ENCODE peak calls at places on chromosomes 4 and X, in five cellular contexts. H is AG09319, K is cardiac muscle cell, Q is BE2C, S is OCI-LY7. R is an unnamed sample.

GRCh38 chr4:53586121-53586816 is 5.0 kb downstream of the LNX1 start:
- DNase-seq in Q (no peak), S (no peak), H (peak), K (peak), R (no peak)

GRCh38 chr4:6393066-6393465 is 79.3 kb downstream of the PPP2R2C start:
- DNase-seq in S (no peak), Q (no peak), K (no peak), H (no peak), R (no peak)

GRCh38 chrX:23127586-23127985 is 127.8 kb downstream of the DDX53 start:
- DNase-seq in S (no peak), K (no peak), H (no peak), Q (no peak), R (no peak)

GRCh38 chrX:69085826-69086225 is 79.4 kb downstream of the PJA1 start:
- DNase-seq in Q (no peak), H (no peak), K (no peak), S (no peak), R (no peak)

GRCh38 chr4:6316461-6317003 is 46.9 kb downstream of the WFS1 start:
- DNase-seq in K (no peak), S (no peak), Q (no peak), H (no peak), R (no peak)

GRCh38 chr4:40998680-40999358 is 215.5 kb downstream of the APBB2 start:
- DNase-seq in S (peak), K (peak), Q (no peak), H (no peak), R (no peak)

GRCh38 chrX:11406109-11406755 is 113.0 kb downstream of the AMELX start:
- DNase-seq in S (no peak), K (peak), H (no peak), Q (no peak), R (no peak)

GRCh38 chr4:6472008-6472386 is 417 bp downstream of the PPP2R2C start:
- DNase-seq in S (no peak), H (no peak), K (no peak), Q (no peak), R (peak)

GRCh38 chrX:133607419-133608348 is 192.4 kb upstream of the GPC4 start:
- DNase-seq in K (no peak), H (no peak), Q (no peak), S (no peak), R (no peak)

GRCh38 chr4:4860381-4860802 is 927 bp downstream of the MSX1 start:
- DNase-seq in K (peak), Q (no peak), S (no peak), H (no peak), R (no peak)

GRCh38 chr4:44487341-44487740 is 38.7 kb upstream of the KCTD8 start:
- DNase-seq in H (no peak), S (no peak), Q (no peak), K (no peak), R (no peak)

GRCh38 chr4:147307896-147308680 is 172.8 kb upstream of the EDNRA start:
- DNase-seq in Q (no peak), K (no peak), H (no peak), S (no peak), R (no peak)

GRCh38 chr4:109072595-109072994 is 229.9 kb downstream of the COL25A1 start:
- DNase-seq in Q (no peak), K (peak), S (no peak), H (peak), R (no peak)

GRCh38 chrX:153491351-153492152 is 3.2 kb upstream of the BGN start:
- DNase-seq in K (no peak), S (no peak), Q (no peak), H (no peak), R (no peak)

GRCh38 chr4:133641191-133641590 is 492.1 kb downstream of the PCDH10 start:
- DNase-seq in S (no peak), K (no peak), H (no peak), Q (no peak), R (no peak)

GRCh38 chr4:128161138-128161537 is 100.0 kb downstream of the LARP1B start:
- DNase-seq in S (no peak), Q (no peak), K (no peak), H (no peak), R (no peak)

GRCh38 chrX:2176733-2177132 is 324.0 kb downstream of the DHRSX start:
- DNase-seq in S (no peak), Q (no peak), H (no peak), K (no peak), R (no peak)

GRCh38 chrX:101550825-101551767 is 749 bp downstream of the ARMCX1 start:
- DNase-seq in Q (peak), S (no peak), K (peak), H (no peak), R (no peak)

GRCh38 chr4:57187241-57187640 is 77.1 kb upstream of the IGFBP7 start:
- DNase-seq in H (no peak), Q (no peak), K (peak), S (no peak), R (no peak)

GRCh38 chrX:3076416-3076991 is 35.2 kb downstream of the ARSF start:
- DNase-seq in H (no peak), Q (no peak), S (no peak), K (no peak), R (no peak)

GRCh38 chrX:1416965-1417760 is 25.2 kb upstream of the SLC25A6 start:
- DNase-seq in K (no peak), Q (no peak), H (no peak), S (no peak), R (no peak)

GRCh38 chr4:8274772-8275241 is 5.3 kb downstream of the HTRA3 start:
- DNase-seq in H (peak), K (peak), S (no peak), Q (peak), R (no peak)

GRCh38 chrX:97332963-97333362 is 449.3 kb downstream of the RPA4 start:
- DNase-seq in K (peak), S (no peak), Q (no peak), H (no peak), R (no peak)

GRCh38 chr4:23945521-23946017 is 55.7 kb upstream of the PPARGC1A start:
- DNase-seq in K (peak), S (no peak), H (no peak), Q (no peak), R (no peak)

GRCh38 chr4:163090997-163091684 is 75.5 kb downstream of the NAF1 start:
- DNase-seq in H (no peak), Q (no peak), S (no peak), K (no peak), R (no peak)

GRCh38 chr4:174699654-174700053 is 129.4 kb downstream of the GLRA3 start:
- DNase-seq in Q (no peak), S (no peak), H (no peak), K (no peak), R (no peak)

GRCh38 chr4:152708806-152709205 is 29.0 kb upstream of the TMEM154 start:
- DNase-seq in S (no peak), H (no peak), K (no peak), Q (no peak), R (no peak)

GRCh38 chr4:99134586-99134985 is 9.5 kb downstream of the ADH4 start:
- DNase-seq in Q (no peak), S (no peak), H (no peak), K (peak), R (no peak)

GRCh38 chr4:119493419-119493818 is 135.2 kb downstream of the PDE5A start:
- DNase-seq in Q (no peak), K (peak), S (peak), H (no peak), R (no peak)

GRCh38 chrX:39195156-39195555 is 393.9 kb downstream of the MID1IP1 start:
- DNase-seq in Q (no peak), H (no peak), S (no peak), K (no peak), R (no peak)

GRCh38 chrX:83495882-83496281 is 12.2 kb upstream of the POU3F4 start:
- DNase-seq in H (no peak), S (no peak), K (no peak), Q (no peak), R (no peak)

GRCh38 chrX:144494069-144494468 is 610.2 kb downstream of the UBE2NL start:
- DNase-seq in Q (no peak), K (no peak), S (no peak), H (no peak), R (no peak)

GRCh38 chrX:97168646-97169045 is 284.9 kb downstream of the RPA4 start:
- DNase-seq in S (peak), K (no peak), Q (no peak), H (no peak), R (no peak)

GRCh38 chr4:123599061-123599919 is 202.7 kb downstream of the SPRY1 start:
- DNase-seq in S (no peak), K (peak), Q (no peak), H (no peak), R (no peak)

GRCh38 chr4:94458682-94459081 is 6.9 kb downstream of the PDLIM5 start:
- DNase-seq in Q (no peak), K (no peak), H (no peak), S (no peak), R (no peak)

GRCh38 chrX:29535212-29536162 is 679.9 kb upstream of the MAGEB2 start:
- DNase-seq in Q (no peak), H (no peak), K (peak), S (no peak), R (no peak)

GRCh38 chr4:103046416-103047290 is 27.1 kb upstream of the SLC9B1 start:
- DNase-seq in H (peak), K (peak), Q (peak), S (peak), R (no peak)

GRCh38 chrX:44908198-44908597 is 35.2 kb downstream of the KDM6A start:
- DNase-seq in Q (no peak), H (no peak), K (peak), S (no peak), R (no peak)

GRCh38 chr4:109009909-109010308 is 247.1 kb upstream of the ETNPPL start:
- DNase-seq in Q (no peak), K (peak), S (no peak), H (peak), R (no peak)

GRCh38 chrX:71622347-71623104 is 4.2 kb upstream of the CXCR3 start:
- DNase-seq in Q (peak), K (peak), S (peak), H (peak), R (peak)
- TF ChIP-seq CTCF in Q (peak), K (peak), S (no peak), H (peak), R (no peak)

DNA sequence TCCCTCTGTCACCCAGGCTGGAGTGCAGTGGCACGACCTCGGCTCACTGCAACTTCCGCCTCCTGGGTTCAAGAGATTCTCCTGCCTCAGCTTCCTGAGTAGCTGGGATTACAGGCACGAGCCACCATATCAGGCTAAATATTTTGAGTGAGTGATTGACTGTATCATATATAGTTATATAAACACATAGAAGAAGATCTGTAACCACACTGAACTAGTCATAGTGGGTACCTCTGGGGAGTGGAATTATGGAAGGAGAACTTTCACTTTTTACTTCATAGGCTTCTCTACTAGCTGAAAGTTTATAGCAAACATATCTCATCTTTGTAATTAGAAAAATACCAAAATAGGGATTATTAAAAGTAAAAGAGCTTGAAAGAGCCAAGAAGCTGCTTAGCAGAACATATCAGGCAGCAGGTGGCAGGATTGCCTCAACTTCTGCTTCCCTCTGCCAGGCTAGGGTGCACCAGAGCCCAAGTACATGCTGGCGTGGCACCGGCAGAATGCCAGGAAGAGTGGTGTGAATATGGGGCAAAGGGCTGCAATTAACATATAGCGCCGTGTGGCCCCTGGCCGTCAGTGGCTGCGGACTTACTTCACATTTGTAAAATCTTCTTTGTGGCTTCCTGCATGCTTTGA is 39.5 kb upstream of the CD40LG start:
- DNase-seq in H (no peak), K (peak), S (peak), Q (peak), R (peak)
- TF ChIP-seq CTCF in H (peak), K (peak), S (peak), Q (peak), R (no peak)

GRCh38 chrX:102599950-102600579 is 750 bp downstream of the ARMCX5 start:
- DNase-seq in Q (no peak), K (peak), S (no peak), H (no peak), R (no peak)
- TF ChIP-seq CTCF in Q (no peak), K (peak), S (no peak), H (peak), R (no peak)

DNA sequence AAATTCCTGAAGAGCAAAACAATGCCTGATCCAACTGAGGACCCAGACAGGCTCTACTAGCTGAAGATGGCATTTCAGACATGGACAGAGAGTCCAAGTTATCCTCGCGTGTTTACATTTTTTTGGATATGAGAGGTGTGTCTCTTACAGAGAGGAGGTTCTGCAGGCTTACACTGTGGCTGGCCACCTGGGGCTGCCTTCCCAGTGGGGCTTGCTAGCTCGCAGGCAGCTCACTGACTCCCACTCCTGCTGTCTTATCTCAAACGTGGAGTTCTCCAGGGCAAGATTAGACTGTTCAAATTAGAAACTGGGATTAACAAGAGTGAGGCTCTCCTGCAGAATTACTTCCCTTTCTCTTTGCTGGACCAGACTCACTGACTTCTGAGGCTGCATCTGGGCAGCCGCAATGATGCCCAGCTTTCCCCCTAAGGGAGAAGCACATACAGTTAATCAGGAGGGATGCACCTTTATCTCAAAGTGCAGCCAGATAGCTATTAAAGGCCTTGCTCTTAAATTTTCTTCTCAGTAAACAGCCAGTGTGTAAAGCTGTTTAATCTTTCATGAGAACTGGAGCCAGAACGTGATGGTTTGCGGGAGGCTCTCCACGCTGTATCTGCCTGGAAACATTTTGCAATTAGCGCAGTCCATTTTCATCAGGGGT is 123.0 kb downstream of the ENPP6 start:
- DNase-seq in Q (peak), K (no peak), S (no peak), H (no peak), R (no peak)
- TF ChIP-seq CTCF in Q (no peak), K (no peak), S (no peak), H (no peak), R (no peak)

DNA sequence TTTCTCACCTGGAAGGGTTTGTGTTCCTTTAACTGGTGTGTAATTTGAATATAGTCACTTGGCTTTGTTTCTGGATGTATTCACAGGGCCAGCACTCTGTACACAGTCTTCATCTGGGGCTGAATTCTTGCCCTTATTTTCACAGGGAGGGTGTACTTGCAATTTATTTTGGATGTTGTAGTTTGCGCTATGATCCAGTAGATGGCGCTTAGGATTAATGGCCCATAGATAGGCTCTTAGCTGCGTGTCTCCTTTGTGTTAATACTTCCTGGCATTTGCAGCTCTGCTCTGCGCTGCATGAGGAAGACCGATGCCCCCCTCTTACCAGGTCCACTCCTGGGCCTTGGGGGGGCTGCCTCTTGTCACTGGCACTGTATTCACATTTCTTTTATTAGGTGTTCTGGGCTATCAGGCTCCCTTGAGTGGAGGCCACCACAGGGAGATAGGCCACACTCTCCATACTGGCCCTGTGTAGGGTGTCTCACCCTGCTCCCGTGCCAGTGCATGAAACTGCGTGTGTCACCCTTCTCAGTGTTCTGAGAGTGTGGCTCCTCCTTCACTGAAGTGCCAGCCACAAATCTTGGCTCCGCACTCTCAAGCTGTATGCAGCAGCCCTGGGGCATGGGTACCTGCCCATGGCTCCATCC is 562.2 kb downstream of the ZIC3 start:
- DNase-seq in K (peak), S (peak), H (peak), Q (no peak), R (no peak)
- TF ChIP-seq CTCF in K (peak), S (peak), H (peak), Q (peak), R (no peak)

GRCh38 chr4:81369898-81370297 is 101.8 kb downstream of the RASGEF1B start:
- DNase-seq in K (no peak), Q (no peak), H (no peak), S (no peak), R (no peak)
- TF ChIP-seq CTCF in K (peak), Q (no peak), H (peak), S (peak), R (no peak)

DNA sequence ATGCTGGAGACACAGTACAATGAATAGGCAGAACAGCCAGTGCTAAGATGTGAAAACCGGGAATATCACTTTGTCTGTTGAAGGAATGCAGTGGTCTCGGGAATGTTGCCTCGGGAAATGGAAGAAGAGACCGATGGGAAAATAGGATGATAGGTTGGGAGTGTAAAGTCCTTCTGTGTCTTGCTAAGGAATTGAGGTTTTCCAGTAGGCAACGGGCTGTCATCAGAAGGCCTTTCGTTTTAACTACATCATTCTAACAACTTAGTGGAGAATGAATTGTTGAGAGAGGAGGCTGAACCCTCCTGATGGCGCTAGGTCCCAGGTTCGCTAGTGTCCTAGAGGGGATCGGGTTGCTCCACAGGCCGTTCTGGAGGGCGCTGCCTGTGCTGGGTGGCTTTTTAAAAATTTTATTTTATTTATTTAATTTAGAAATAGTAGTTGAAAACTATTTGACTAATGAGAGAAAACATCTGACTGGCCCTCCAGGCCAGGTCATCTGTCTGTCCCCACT is 735 bp downstream of the VBP1 start:
- DNase-seq in K (no peak), Q (peak), H (no peak), S (peak), R (no peak)
- TF ChIP-seq CTCF in K (no peak), Q (no peak), H (no peak), S (no peak), R (no peak)

GRCh38 chr4:140628016-140628415 is 59.3 kb upstream of the UCP1 start:
- DNase-seq in K (no peak), S (no peak), H (no peak), Q (no peak), R (no peak)

GRCh38 chr4:140621161-140621560 is 52.4 kb upstream of the UCP1 start:
- DNase-seq in Q (no peak), S (peak), H (no peak), K (no peak), R (no peak)

GRCh38 chr4:140626982-140627381 is 58.2 kb upstream of the UCP1 start:
- DNase-seq in S (no peak), Q (no peak), K (peak), H (no peak), R (no peak)

GRCh38 chr4:140617494-140618060 is 48.8 kb upstream of the UCP1 start:
- DNase-seq in S (no peak), H (no peak), K (peak), Q (no peak), R (no peak)

GRCh38 chr4:140622333-140622958 is 53.7 kb upstream of the UCP1 start:
- DNase-seq in Q (no peak), H (no peak), S (no peak), K (no peak), R (no peak)
- TF ChIP-seq CTCF in Q (no peak), H (no peak), S (no peak), K (no peak), R (no peak)